ENCODE peak calls at places on chromosomes 16 and 17, in seven cellular contexts. One of them, this sample, is unnamed.

GRCh38 chr16:66359012-66359411 is 7.5 kb upstream of the CDH5 start:
- DNase-seq in Peyer's patch: no peak
- DNase-seq in endothelial cell of umbilical vein: peak
- DNase-seq in cardiac fibroblast: peak
- DNase-seq in adrenal gland: no peak
- DNase-seq in bronchial epithelial cell: peak
- DNase-seq in dorsolateral prefrontal cortex: no peak
- DNase-seq in this sample: no peak

GRCh38 chr17:67218385-67218950 is 26.5 kb downstream of the HELZ start:
- DNase-seq in Peyer's patch: no peak
- DNase-seq in endothelial cell of umbilical vein: no peak
- DNase-seq in cardiac fibroblast: peak
- DNase-seq in adrenal gland: peak
- DNase-seq in bronchial epithelial cell: peak
- DNase-seq in dorsolateral prefrontal cortex: no peak
- DNase-seq in this sample: no peak

GRCh38 chr16:25210758-25211157 is 6.0 kb upstream of the AQP8 start:
- DNase-seq in Peyer's patch: no peak
- DNase-seq in endothelial cell of umbilical vein: no peak
- DNase-seq in cardiac fibroblast: peak
- DNase-seq in adrenal gland: no peak
- DNase-seq in bronchial epithelial cell: peak
- DNase-seq in dorsolateral prefrontal cortex: no peak
- DNase-seq in this sample: no peak

GRCh38 chr17:65868881-65869280 is 307.4 kb upstream of the AXIN2 start:
- DNase-seq in Peyer's patch: no peak
- DNase-seq in endothelial cell of umbilical vein: no peak
- DNase-seq in cardiac fibroblast: no peak
- DNase-seq in adrenal gland: no peak
- DNase-seq in bronchial epithelial cell: no peak
- DNase-seq in dorsolateral prefrontal cortex: no peak
- DNase-seq in this sample: no peak

GRCh38 chr16:87358250-87358649 is 25.3 kb downstream of the FBXO31 start:
- DNase-seq in Peyer's patch: no peak
- DNase-seq in endothelial cell of umbilical vein: no peak
- DNase-seq in cardiac fibroblast: no peak
- DNase-seq in adrenal gland: no peak
- DNase-seq in bronchial epithelial cell: no peak
- DNase-seq in dorsolateral prefrontal cortex: no peak
- DNase-seq in this sample: no peak

GRCh38 chr17:33968350-33969044 is 286.6 kb upstream of the CCL2 start:
- DNase-seq in Peyer's patch: peak
- DNase-seq in endothelial cell of umbilical vein: no peak
- DNase-seq in cardiac fibroblast: no peak
- DNase-seq in adrenal gland: no peak
- DNase-seq in bronchial epithelial cell: no peak
- DNase-seq in dorsolateral prefrontal cortex: no peak
- DNase-seq in this sample: no peak

GRCh38 chr16:69073181-69073669 is 32.2 kb upstream of the HAS3 start:
- DNase-seq in Peyer's patch: no peak
- DNase-seq in endothelial cell of umbilical vein: peak
- DNase-seq in cardiac fibroblast: peak
- DNase-seq in adrenal gland: peak
- DNase-seq in bronchial epithelial cell: peak
- DNase-seq in dorsolateral prefrontal cortex: no peak
- DNase-seq in this sample: no peak

GRCh38 chr16:56871172-56871593 is 6.2 kb downstream of the SLC12A3 start:
- DNase-seq in Peyer's patch: peak
- DNase-seq in endothelial cell of umbilical vein: no peak
- DNase-seq in cardiac fibroblast: peak
- DNase-seq in adrenal gland: peak
- DNase-seq in bronchial epithelial cell: peak
- DNase-seq in dorsolateral prefrontal cortex: no peak
- DNase-seq in this sample: no peak

GRCh38 chr16:27222499-27223225 is 19.3 kb downstream of the KDM8 start:
- DNase-seq in Peyer's patch: no peak
- DNase-seq in endothelial cell of umbilical vein: no peak
- DNase-seq in cardiac fibroblast: peak
- DNase-seq in adrenal gland: peak
- DNase-seq in bronchial epithelial cell: no peak
- DNase-seq in dorsolateral prefrontal cortex: no peak
- DNase-seq in this sample: peak

GRCh38 chr17:882827-883585 is 96.6 kb downstream of the NXN start:
- DNase-seq in Peyer's patch: no peak
- DNase-seq in endothelial cell of umbilical vein: peak
- DNase-seq in cardiac fibroblast: no peak
- DNase-seq in adrenal gland: peak
- DNase-seq in bronchial epithelial cell: peak
- DNase-seq in dorsolateral prefrontal cortex: no peak
- DNase-seq in this sample: peak

GRCh38 chr16:787978-788398 is at the start of gene RPUSD1:
- DNase-seq in Peyer's patch: peak
- DNase-seq in endothelial cell of umbilical vein: peak
- DNase-seq in cardiac fibroblast: no peak
- DNase-seq in adrenal gland: peak
- DNase-seq in bronchial epithelial cell: no peak
- DNase-seq in dorsolateral prefrontal cortex: no peak
- DNase-seq in this sample: no peak

GRCh38 chr16:72126429-72126765 is 32.8 kb downstream of the DHX38 start:
- DNase-seq in Peyer's patch: no peak
- DNase-seq in endothelial cell of umbilical vein: no peak
- DNase-seq in cardiac fibroblast: no peak
- DNase-seq in adrenal gland: peak
- DNase-seq in bronchial epithelial cell: no peak
- DNase-seq in dorsolateral prefrontal cortex: no peak
- DNase-seq in this sample: no peak

GRCh38 chr17:50565559-50566350 is 5.2 kb downstream of the CACNA1G start:
- DNase-seq in Peyer's patch: no peak
- DNase-seq in endothelial cell of umbilical vein: no peak
- DNase-seq in cardiac fibroblast: peak
- DNase-seq in adrenal gland: no peak
- DNase-seq in bronchial epithelial cell: no peak
- DNase-seq in dorsolateral prefrontal cortex: no peak
- DNase-seq in this sample: no peak

GRCh38 chr17:29591737-29592624 is 951 bp upstream of the ANKRD13B start:
- DNase-seq in Peyer's patch: peak
- DNase-seq in endothelial cell of umbilical vein: peak
- DNase-seq in cardiac fibroblast: peak
- DNase-seq in adrenal gland: peak
- DNase-seq in bronchial epithelial cell: peak
- DNase-seq in dorsolateral prefrontal cortex: peak
- DNase-seq in this sample: peak

GRCh38 chr17:29593546-29594440 is 861 bp downstream of the ANKRD13B start:
- DNase-seq in Peyer's patch: no peak
- DNase-seq in endothelial cell of umbilical vein: no peak
- DNase-seq in cardiac fibroblast: no peak
- DNase-seq in adrenal gland: no peak
- DNase-seq in bronchial epithelial cell: no peak
- DNase-seq in dorsolateral prefrontal cortex: no peak
- DNase-seq in this sample: peak

GRCh38 chr17:29590979-29591736 is 1.7 kb upstream of the GIT1 start:
- DNase-seq in Peyer's patch: peak
- DNase-seq in endothelial cell of umbilical vein: no peak
- DNase-seq in cardiac fibroblast: peak
- DNase-seq in adrenal gland: peak
- DNase-seq in bronchial epithelial cell: peak
- DNase-seq in dorsolateral prefrontal cortex: no peak
- DNase-seq in this sample: peak

GRCh38 chr17:29594441-29595090 is 1.6 kb downstream of the ANKRD13B start:
- DNase-seq in Peyer's patch: no peak
- DNase-seq in endothelial cell of umbilical vein: no peak
- DNase-seq in cardiac fibroblast: no peak
- DNase-seq in adrenal gland: no peak
- DNase-seq in bronchial epithelial cell: no peak
- DNase-seq in dorsolateral prefrontal cortex: no peak
- DNase-seq in this sample: peak

DNA sequence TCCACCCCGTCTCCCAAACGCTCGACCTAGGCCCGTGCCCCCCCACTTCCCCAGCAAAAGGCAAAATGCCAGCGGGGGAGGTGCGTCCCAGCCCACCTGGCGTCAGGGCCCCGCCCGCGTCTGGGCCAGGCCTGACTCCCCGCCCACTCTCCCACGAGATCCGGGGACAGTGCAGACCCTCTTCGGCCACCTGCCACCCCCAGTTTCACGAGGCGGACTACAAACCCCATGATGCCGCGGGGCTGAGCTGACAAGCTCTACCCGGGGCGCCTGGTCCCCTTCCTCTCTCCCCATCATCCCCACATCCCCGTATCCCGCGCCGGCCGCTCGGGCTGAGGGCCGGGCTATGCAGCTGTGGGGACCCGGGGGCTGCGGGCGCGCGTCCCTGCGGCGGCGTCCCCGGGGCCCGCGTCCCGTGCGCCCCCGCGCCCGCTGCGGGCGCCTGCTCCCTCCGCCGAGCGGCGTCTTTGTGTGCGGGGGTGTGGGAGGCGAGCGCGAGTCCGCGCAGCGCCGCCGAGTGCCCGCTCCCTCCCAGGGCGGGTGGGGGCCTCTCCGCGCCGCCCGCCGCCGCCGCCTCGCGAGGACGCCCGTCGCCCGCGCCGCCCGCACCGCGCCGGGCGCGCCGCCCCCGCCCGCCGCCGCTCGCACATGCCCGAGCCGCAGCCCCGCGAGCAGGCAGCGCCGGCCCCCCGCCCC is at the start of gene ANKRD13B:
- DNase-seq in Peyer's patch: peak
- DNase-seq in endothelial cell of umbilical vein: no peak
- DNase-seq in cardiac fibroblast: no peak
- DNase-seq in adrenal gland: no peak
- DNase-seq in bronchial epithelial cell: no peak
- DNase-seq in dorsolateral prefrontal cortex: peak
- DNase-seq in this sample: peak
- TF ChIP-seq CTCF in Peyer's patch: no peak
- TF ChIP-seq CTCF in endothelial cell of umbilical vein: no peak
- TF ChIP-seq CTCF in cardiac fibroblast: no peak
- TF ChIP-seq CTCF in adrenal gland: no peak
- TF ChIP-seq CTCF in bronchial epithelial cell: no peak
- TF ChIP-seq CTCF in dorsolateral prefrontal cortex: no peak
- TF ChIP-seq CTCF in this sample: peak

GRCh38 chr16:89072216-89073130 is 21.2 kb upstream of the ACSF3 start:
- DNase-seq in Peyer's patch: no peak
- DNase-seq in endothelial cell of umbilical vein: no peak
- DNase-seq in cardiac fibroblast: no peak
- DNase-seq in adrenal gland: no peak
- DNase-seq in bronchial epithelial cell: no peak
- DNase-seq in dorsolateral prefrontal cortex: no peak
- DNase-seq in this sample: no peak
- H3K4me3 ChIP-seq in Peyer's patch: no peak
- H3K4me3 ChIP-seq in endothelial cell of umbilical vein: no peak
- H3K4me3 ChIP-seq in cardiac fibroblast: no peak
- H3K4me3 ChIP-seq in adrenal gland: no peak
- H3K4me3 ChIP-seq in bronchial epithelial cell: no peak
- H3K4me3 ChIP-seq in dorsolateral prefrontal cortex: no peak
- H3K4me3 ChIP-seq in this sample: no peak

GRCh38 chr17:39924691-39925055 is 2.7 kb downstream of the ORMDL3 start:
- DNase-seq in Peyer's patch: no peak
- DNase-seq in endothelial cell of umbilical vein: no peak
- DNase-seq in cardiac fibroblast: no peak
- DNase-seq in adrenal gland: no peak
- DNase-seq in bronchial epithelial cell: no peak
- DNase-seq in dorsolateral prefrontal cortex: no peak
- DNase-seq in this sample: no peak
- TF ChIP-seq CTCF in Peyer's patch: no peak
- TF ChIP-seq CTCF in endothelial cell of umbilical vein: no peak
- TF ChIP-seq CTCF in cardiac fibroblast: no peak
- TF ChIP-seq CTCF in adrenal gland: no peak
- TF ChIP-seq CTCF in bronchial epithelial cell: no peak
- TF ChIP-seq CTCF in dorsolateral prefrontal cortex: no peak
- TF ChIP-seq CTCF in this sample: no peak

GRCh38 chr16:11705311-11705710 is 37.1 kb downstream of the SNN start:
- DNase-seq in Peyer's patch: no peak
- DNase-seq in endothelial cell of umbilical vein: no peak
- DNase-seq in cardiac fibroblast: no peak
- DNase-seq in adrenal gland: no peak
- DNase-seq in bronchial epithelial cell: no peak
- DNase-seq in dorsolateral prefrontal cortex: no peak
- DNase-seq in this sample: no peak

GRCh38 chr16:11706180-11706742 is 36.4 kb downstream of the TXNDC11 start:
- DNase-seq in Peyer's patch: no peak
- DNase-seq in endothelial cell of umbilical vein: no peak
- DNase-seq in cardiac fibroblast: no peak
- DNase-seq in adrenal gland: peak
- DNase-seq in bronchial epithelial cell: no peak
- DNase-seq in dorsolateral prefrontal cortex: no peak
- DNase-seq in this sample: no peak

GRCh38 chr16:11707679-11708197 is 34.9 kb downstream of the TXNDC11 start:
- DNase-seq in Peyer's patch: no peak
- DNase-seq in endothelial cell of umbilical vein: no peak
- DNase-seq in cardiac fibroblast: no peak
- DNase-seq in adrenal gland: peak
- DNase-seq in bronchial epithelial cell: no peak
- DNase-seq in dorsolateral prefrontal cortex: no peak
- DNase-seq in this sample: no peak

GRCh38 chr16:11711662-11712061 is 31.0 kb downstream of the TXNDC11 start:
- DNase-seq in Peyer's patch: no peak
- DNase-seq in endothelial cell of umbilical vein: no peak
- DNase-seq in cardiac fibroblast: no peak
- DNase-seq in adrenal gland: no peak
- DNase-seq in bronchial epithelial cell: no peak
- DNase-seq in dorsolateral prefrontal cortex: no peak
- DNase-seq in this sample: no peak

DNA sequence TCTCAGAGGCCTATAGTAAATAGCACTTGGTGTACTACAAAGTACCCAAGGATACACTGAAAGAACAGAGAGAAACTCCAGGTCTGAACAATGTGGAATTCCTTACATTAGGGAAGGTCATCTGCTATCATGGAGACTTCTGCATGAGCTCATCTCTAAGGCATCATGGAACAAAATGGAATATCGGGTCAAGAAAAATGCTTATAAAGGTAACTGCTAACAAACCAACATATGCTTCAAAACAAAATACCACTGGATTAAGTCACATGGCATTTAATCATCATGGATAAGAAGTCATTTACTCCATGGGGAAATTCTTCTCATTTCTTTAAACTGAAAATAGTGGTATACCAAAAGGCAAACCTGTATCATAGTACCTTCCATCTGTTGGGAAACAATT is 34.2 kb downstream of the TXNDC11 start:
- DNase-seq in Peyer's patch: no peak
- DNase-seq in endothelial cell of umbilical vein: peak
- DNase-seq in cardiac fibroblast: peak
- DNase-seq in adrenal gland: no peak
- DNase-seq in bronchial epithelial cell: no peak
- DNase-seq in dorsolateral prefrontal cortex: no peak
- DNase-seq in this sample: no peak
- H3K4me3 ChIP-seq in Peyer's patch: no peak
- H3K4me3 ChIP-seq in endothelial cell of umbilical vein: no peak
- H3K4me3 ChIP-seq in cardiac fibroblast: no peak
- H3K4me3 ChIP-seq in adrenal gland: no peak
- H3K4me3 ChIP-seq in bronchial epithelial cell: no peak
- H3K4me3 ChIP-seq in dorsolateral prefrontal cortex: no peak
- H3K4me3 ChIP-seq in this sample: no peak

This sample was measured in uterus.